ENCODE peak calls at places on chromosomes 4 and X, in eight cellular contexts. Z is GM12878, W is NT2/D1, I is A172, K is HCT116, S is WTC11, B is nephron progenitor cell, P is kidney tubule cell. J is an unnamed sample.

GRCh38 chrX:63350551-63350950 is 581 bp downstream of the SPIN4 start:
- DNase-seq in B (peak; percentile 11), P (peak; percentile 51), W (no peak), Z (peak; percentile 5), S (no peak), I (peak; percentile 22), K (no peak), J (no peak)

GRCh38 chr4:12459126-12459525 is 1025.0 kb downstream of the RAB28 start:
- DNase-seq in B (no peak), Z (no peak), W (no peak), P (no peak), I (no peak), S (no peak), K (no peak), J (no peak)

GRCh38 chr4:142164767-142165500 is 528.6 kb downstream of the IL15 start:
- DNase-seq in B (no peak), W (no peak), Z (no peak), K (no peak), S (no peak), P (no peak), I (no peak), J (no peak)

GRCh38 chr4:184108006-184108501 is 109.6 kb downstream of the ENPP6 start:
- DNase-seq in Z (no peak), B (no peak), S (no peak), K (no peak), P (no peak), I (no peak), W (no peak), J (no peak)

GRCh38 chr4:129064717-129065116 is 28.6 kb downstream of the SCLT1 start:
- DNase-seq in B (no peak), W (no peak), Z (no peak), S (no peak), P (no peak), K (no peak), I (no peak), J (no peak)

GRCh38 chr4:39255266-39255665 is 72.9 kb downstream of the WDR19 start:
- DNase-seq in W (no peak), I (peak; percentile 78), S (no peak), Z (no peak), K (no peak), B (no peak), P (peak; percentile 73), J (no peak)

GRCh38 chr4:121728066-121728465 is 31.3 kb upstream of the ANXA5 start:
- DNase-seq in B (no peak), S (no peak), K (no peak), Z (no peak), I (peak; percentile 83), P (peak; percentile 85), W (no peak), J (no peak)

GRCh38 chrX:30806187-30806728 is 82.8 kb downstream of the TAB3 start:
- DNase-seq in P (no peak), Z (no peak), I (no peak), W (no peak), B (no peak), K (no peak), S (no peak), J (no peak)

GRCh38 chrX:7270018-7270417 is 122.1 kb upstream of the PUDP start:
- DNase-seq in B (no peak), P (peak; percentile 19), K (no peak), S (no peak), Z (no peak), W (no peak), I (no peak), J (peak; percentile 7)

GRCh38 chrX:10015711-10016515 is 48.8 kb downstream of the CLDN34 start:
- DNase-seq in Z (no peak), I (no peak), P (peak; percentile 41), K (no peak), W (no peak), B (peak; percentile 50), S (peak; percentile 46), J (no peak)

GRCh38 chrX:30979271-30979670 is 90.2 kb upstream of the TAB3 start:
- DNase-seq in B (no peak), P (no peak), W (no peak), K (no peak), I (no peak), Z (no peak), S (no peak), J (no peak)

GRCh38 chr4:3868146-3868840 is 102.1 kb downstream of the ADRA2C start:
- DNase-seq in B (peak; percentile 75), Z (no peak), S (peak; percentile 71), I (no peak), P (no peak), W (no peak), K (no peak), J (no peak)

GRCh38 chr4:125187621-125188176 is 127.1 kb upstream of the FAT4 start:
- DNase-seq in P (peak; percentile 14), K (no peak), S (no peak), B (no peak), I (peak; percentile 92), Z (no peak), W (no peak), J (no peak)

GRCh38 chr4:97670703-97671269 is 472.5 kb downstream of the STPG2 start:
- DNase-seq in Z (no peak), B (no peak), P (no peak), S (no peak), W (no peak), I (no peak), K (no peak), J (no peak)

GRCh38 chrX:13270360-13270759 is 49.5 kb downstream of the ATXN3L start:
- DNase-seq in P (no peak), B (no peak), Z (no peak), S (no peak), W (no peak), I (no peak), K (no peak), J (no peak)

GRCh38 chr4:31194823-31195222 is 474.7 kb downstream of the PCDH7 start:
- DNase-seq in S (no peak), I (no peak), B (no peak), P (no peak), K (no peak), Z (no peak), W (no peak), J (no peak)

GRCh38 chrX:101485212-101486064 is at the start of gene ARMCX4:
- DNase-seq in Z (no peak), B (peak; percentile 70), K (no peak), S (peak; percentile 70), W (no peak), P (peak; percentile 29), I (no peak), J (peak; percentile 45)

J was measured in hippocampal formation.